ENCODE peak calls at places on chromosomes 16 and 17, in four cellular contexts. H, O, I and C are unnamed samples.

GRCh38 chr17:79803997-79804855 is 7.3 kb upstream of the CBX8 start:
- DNase-seq in H (no peak), O (peak), I (peak), C (no peak)

GRCh38 chr16:89711601-89712475 is 8.9 kb downstream of the VPS9D1 start:
- DNase-seq in H (peak), O (peak), I (no peak), C (peak)

GRCh38 chr16:65658339-65659275 is 536.7 kb upstream of the CDH11 start:
- DNase-seq in H (peak), O (peak), I (no peak), C (peak)

GRCh38 chr17:81573794-81574642 is 21.9 kb upstream of the FAAP100 start:
- DNase-seq in H (no peak), O (no peak), I (no peak), C (no peak)

GRCh38 chr16:83706394-83706793 is 101.4 kb upstream of the HSBP1 start:
- DNase-seq in H (no peak), O (no peak), I (no peak), C (no peak)

GRCh38 chr17:29197516-29198272 is 17.5 kb upstream of the MYO18A start:
- DNase-seq in H (no peak), O (peak), I (no peak), C (no peak)

GRCh38 chr16:11330526-11331237 is 14.6 kb upstream of the RMI2 start:
- DNase-seq in H (no peak), O (no peak), I (no peak), C (no peak)

GRCh38 chr17:67474081-67474661 is 97.1 kb downstream of the PITPNC1 start:
- DNase-seq in H (no peak), O (peak), I (no peak), C (peak)

GRCh38 chr16:87146676-87147075 is 170.5 kb downstream of the C16orf95 start:
- DNase-seq in H (no peak), O (no peak), I (no peak), C (no peak)

GRCh38 chr16:83994087-83994486 is 26.0 kb downstream of the NECAB2 start:
- DNase-seq in H (peak), O (peak), I (no peak), C (no peak)

GRCh38 chr17:33498069-33498468 is 205.0 kb upstream of the ASIC2 start:
- DNase-seq in H (no peak), O (no peak), I (no peak), C (no peak)

GRCh38 chr16:11706180-11706742 is 36.4 kb downstream of the TXNDC11 start:
- DNase-seq in H (no peak), O (no peak), I (no peak), C (no peak)

GRCh38 chr17:38466346-38467315 is 38.4 kb downstream of the ARHGAP23 start:
- DNase-seq in H (no peak), O (no peak), I (no peak), C (no peak)

GRCh38 chr16:56047307-56048234 is 143.7 kb upstream of the GNAO1 start:
- DNase-seq in H (no peak), O (no peak), I (no peak), C (no peak)

GRCh38 chr16:84115919-84116719 is 623 bp downstream of the MBTPS1 start:
- DNase-seq in H (peak), O (peak), I (no peak), C (peak)

GRCh38 chr16:81618661-81619060 is 160.4 kb upstream of the PLCG2 start:
- DNase-seq in H (no peak), O (no peak), I (no peak), C (no peak)

GRCh38 chr17:82101767-82102679 is 4.0 kb upstream of the FASN start:
- DNase-seq in H (no peak), O (peak), I (no peak), C (no peak)

GRCh38 chr17:13153036-13153435 is 135.2 kb upstream of the ELAC2 start:
- DNase-seq in H (no peak), O (no peak), I (no peak), C (no peak)

GRCh38 chr16:87878704-87879103 is 9.4 kb upstream of the SLC7A5 start:
- DNase-seq in H (no peak), O (no peak), I (no peak), C (no peak)

GRCh38 chr17:55664287-55664686 is 58.4 kb downstream of the TMEM100 start:
- DNase-seq in H (no peak), O (peak), I (peak), C (no peak)

GRCh38 chr16:86353934-86354333 is 156.4 kb upstream of the FOXF1 start:
- DNase-seq in H (no peak), O (no peak), I (no peak), C (no peak)

GRCh38 chr16:6684076-6684673 is 648.5 kb upstream of the RBFOX1 start:
- DNase-seq in H (peak), O (peak), I (no peak), C (no peak)

GRCh38 chr16:77679901-77680300 is 42.4 kb upstream of the NUDT7 start:
- DNase-seq in H (peak), O (peak), I (no peak), C (no peak)

GRCh38 chr17:63946440-63947363 is 14.6 kb upstream of the CD79B start:
- DNase-seq in H (peak), O (peak), I (no peak), C (peak)

GRCh38 chr17:78896091-78896833 is 6.7 kb downstream of the CEP295NL start:
- DNase-seq in H (no peak), O (no peak), I (no peak), C (no peak)

GRCh38 chr16:83187404-83187803 is 560.6 kb downstream of the CDH13 start:
- DNase-seq in H (no peak), O (no peak), I (no peak), C (peak)

GRCh38 chr17:19317359-19318095 is 45.0 kb downstream of the B9D1 start:
- DNase-seq in H (peak), O (peak), I (no peak), C (peak)

GRCh38 chr16:67540756-67541155 is 12.1 kb downstream of the RIPOR1 start:
- DNase-seq in H (no peak), O (no peak), I (no peak), C (no peak)

GRCh38 chr16:64952177-64952576 is 169.7 kb downstream of the CDH11 start:
- DNase-seq in H (peak), O (no peak), I (no peak), C (peak)

GRCh38 chr16:88985521-88985920 is 8.5 kb upstream of the CBFA2T3 start:
- DNase-seq in H (no peak), O (no peak), I (no peak), C (no peak)

GRCh38 chr16:86396918-86397317 is 113.4 kb upstream of the FOXF1 start:
- DNase-seq in H (no peak), O (peak), I (no peak), C (peak)

GRCh38 chr17:32755045-32755805 is 121.7 kb downstream of the MYO1D start:
- DNase-seq in H (peak), O (peak), I (no peak), C (peak)

GRCh38 chr16:70563571-70563970 is 40.0 kb downstream of the SF3B3 start:
- DNase-seq in H (no peak), O (no peak), I (no peak), C (no peak)

GRCh38 chr17:4834621-4835020 is 1.5 kb downstream of the MINK1 start:
- DNase-seq in H (no peak), O (no peak), I (no peak), C (no peak)

GRCh38 chr17:70646673-70647072 is 477.3 kb downstream of the KCNJ2 start:
- DNase-seq in H (no peak), O (no peak), I (no peak), C (no peak)

GRCh38 chr16:84834403-84834772 is 14.6 kb downstream of the CRISPLD2 start:
- DNase-seq in H (no peak), O (no peak), I (no peak), C (no peak)

GRCh38 chr16:73183678-73184092 is 135.8 kb upstream of the ZFHX3 start:
- DNase-seq in H (no peak), O (no peak), I (no peak), C (no peak)

GRCh38 chr17:59424331-59424730 is 92.9 kb downstream of the YPEL2 start:
- DNase-seq in H (no peak), O (no peak), I (no peak), C (no peak)

GRCh38 chr17:59423903-59424302 is 92.4 kb downstream of the YPEL2 start:
- DNase-seq in H (no peak), O (no peak), I (no peak), C (no peak)

GRCh38 chr17:59421722-59422121 is 90.3 kb downstream of the YPEL2 start:
- DNase-seq in H (no peak), O (no peak), I (no peak), C (no peak)

GRCh38 chr17:59425085-59425901 is 93.8 kb downstream of the YPEL2 start:
- DNase-seq in H (no peak), O (no peak), I (no peak), C (peak)

DNA sequence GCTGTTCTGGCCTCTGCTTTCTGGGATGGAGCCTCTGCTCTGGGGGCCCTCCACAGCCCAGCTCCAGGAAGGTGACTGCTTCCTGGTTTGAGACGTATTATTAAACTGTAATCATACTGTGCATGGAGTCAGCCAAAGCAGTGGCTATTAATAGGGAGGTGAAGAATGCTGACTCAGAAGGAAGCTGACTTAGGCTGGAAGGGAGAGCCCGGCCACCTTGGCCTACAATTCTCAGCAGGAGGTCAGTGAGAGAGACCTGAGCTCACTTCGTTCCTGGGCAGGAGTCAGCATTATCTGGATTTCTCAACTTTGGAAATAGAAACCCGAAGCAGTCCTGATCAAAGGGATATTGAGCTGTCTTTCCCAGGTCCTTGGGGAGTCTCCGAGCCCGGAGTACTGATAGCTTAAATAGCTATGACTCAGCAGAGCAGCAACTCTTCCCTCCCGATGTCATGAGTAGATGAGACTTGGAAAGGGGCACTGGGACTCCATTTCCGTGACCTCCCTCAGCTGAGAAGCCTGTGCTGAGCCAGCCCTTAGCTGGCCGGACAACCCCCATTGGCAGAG is 91.8 kb downstream of the YPEL2 start:
- DNase-seq in H (peak), O (no peak), I (no peak), C (peak)
- TF ChIP-seq MYC in H (no peak), O (no peak), I (no peak), C (no peak)

GRCh38 chr16:55001931-55002330 is 71.3 kb downstream of the IRX5 start:
- DNase-seq in H (no peak), O (no peak), I (no peak), C (no peak)

GRCh38 chr16:55003306-55003705 is 72.6 kb downstream of the IRX5 start:
- DNase-seq in H (no peak), O (no peak), I (no peak), C (no peak)

GRCh38 chr16:54998834-54999233 is 68.2 kb downstream of the IRX5 start:
- DNase-seq in H (no peak), O (no peak), I (no peak), C (no peak)

GRCh38 chr16:55003916-55004315 is 73.3 kb downstream of the IRX5 start:
- DNase-seq in H (no peak), O (peak), I (no peak), C (no peak)

DNA sequence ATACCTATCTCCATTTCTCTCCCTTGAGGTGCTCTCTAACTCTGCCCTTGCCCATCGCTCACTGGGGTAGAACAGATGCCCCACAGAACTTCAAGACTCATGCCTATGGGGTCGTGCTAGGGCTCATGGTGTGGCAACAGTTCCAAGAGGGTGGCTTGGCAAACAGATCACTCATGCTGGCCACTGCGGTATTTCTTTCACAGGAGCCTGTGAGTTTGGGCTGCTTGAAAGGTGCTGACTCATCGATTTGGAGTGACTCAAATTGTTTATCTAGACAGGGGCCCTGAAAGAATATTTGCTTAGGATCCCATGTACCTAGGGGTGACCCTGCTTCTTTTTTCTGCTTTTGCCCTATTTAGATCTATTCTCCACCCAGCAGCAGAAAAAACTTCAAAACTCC is 69.9 kb downstream of the IRX5 start:
- DNase-seq in H (peak), O (peak), I (no peak), C (no peak)
- H3K4me3 ChIP-seq in H (no peak), O (no peak), I (no peak), C (no peak)

DNA sequence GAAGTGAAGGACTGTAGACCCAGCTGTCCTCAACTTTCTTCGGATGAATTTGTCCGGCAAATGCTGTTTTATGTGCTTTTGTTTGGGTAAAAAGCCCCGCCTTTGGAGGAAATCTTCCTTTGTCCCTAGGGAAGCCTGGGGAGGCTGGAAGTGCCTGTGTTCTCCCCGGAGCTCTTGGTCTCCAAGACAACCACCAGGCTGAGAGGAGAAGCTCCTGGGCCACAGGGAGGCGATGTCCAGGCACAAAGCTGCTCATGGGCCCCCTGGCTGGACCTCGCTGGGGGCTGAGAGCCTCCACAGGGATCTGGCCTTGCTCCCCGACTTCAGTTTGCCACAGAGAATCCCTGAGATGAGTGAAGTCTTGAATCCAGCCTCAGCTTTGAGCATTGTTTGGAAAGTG is 293.1 kb upstream of the N4BP1 start:
- DNase-seq in H (no peak), O (no peak), I (no peak), C (no peak)
- TF ChIP-seq MYC in H (no peak), O (no peak), I (no peak), C (no peak)

DNA sequence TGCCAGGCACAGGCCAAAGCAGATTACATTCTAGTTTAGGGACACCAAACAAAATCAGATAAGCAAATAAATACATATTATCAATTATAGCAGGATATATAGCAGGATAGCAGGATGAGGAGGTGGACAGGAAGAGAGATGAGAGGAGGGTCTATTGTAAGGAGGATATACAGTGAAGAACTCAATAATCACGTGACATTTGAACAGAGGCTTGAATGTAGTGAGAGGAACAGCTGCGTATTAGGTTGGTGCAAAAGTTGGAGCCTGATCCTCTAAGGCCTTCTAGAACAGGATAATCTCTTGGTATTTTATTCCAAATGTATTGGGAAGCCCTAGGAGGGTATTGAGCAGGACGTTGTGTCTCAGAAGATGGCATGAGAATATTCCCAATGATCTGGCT is 136.7 kb downstream of the CYLD start:
- DNase-seq in H (no peak), O (no peak), I (no peak), C (no peak)
- H3K4me3 ChIP-seq in H (no peak), O (no peak), I (no peak), C (no peak)